ENCODE peak calls at places on chromosomes 3 and 15, in seven cellular contexts. Z is K562, I is SK-N-SH, Q is HepG2, O is HCT116, J is H1, T is GM12878. U is an unnamed sample.

GRCh38 chr3:153171918-153172317 is 9.9 kb downstream of the RAP2B start:
- DNase-seq in J (no peak), T (no peak), O (no peak), Q (no peak), I (no peak), Z (no peak), U (no peak)

GRCh38 chr3:59027607-59028006 is 22.2 kb downstream of the CFAP20DC start:
- DNase-seq in O (no peak), Z (no peak), Q (no peak), T (no peak), J (no peak), I (peak; percentile 5), U (no peak)

GRCh38 chr3:39090922-39091321 is 16.5 kb downstream of the GORASP1 start:
- DNase-seq in T (no peak), Q (no peak), J (peak; percentile 4), Z (no peak), I (no peak), O (no peak), U (no peak)

GRCh38 chr15:89806217-89806564 is 8.5 kb downstream of the ANPEP start:
- DNase-seq in J (no peak), T (no peak), Z (no peak), Q (no peak), I (no peak), O (no peak), U (no peak)

GRCh38 chr3:187945374-187945773 is 200.1 kb upstream of the BCL6 start:
- DNase-seq in J (no peak), Q (no peak), I (no peak), O (no peak), Z (no peak), T (no peak), U (no peak)

GRCh38 chr3:171388537-171388936 is 71.7 kb downstream of the TNIK start:
- DNase-seq in Z (no peak), Q (no peak), O (no peak), T (no peak), I (no peak), J (no peak), U (no peak)

GRCh38 chr3:151362798-151363197 is 21.8 kb downstream of the P2RY12 start:
- DNase-seq in Z (no peak), J (no peak), T (no peak), Q (no peak), I (no peak), O (no peak), U (no peak)

GRCh38 chr3:108051005-108051404 is 39.8 kb downstream of the CD47 start:
- DNase-seq in Z (no peak), T (no peak), O (no peak), I (no peak), Q (no peak), J (no peak), U (no peak)

GRCh38 chr3:40211579-40211978 is 97.9 kb upstream of the EIF1B start:
- DNase-seq in J (no peak), O (no peak), I (no peak), Q (no peak), T (no peak), Z (no peak), U (no peak)

GRCh38 chr3:73681610-73682009 is 56.9 kb upstream of the PDZRN3 start:
- DNase-seq in T (no peak), I (no peak), J (no peak), Q (no peak), O (no peak), Z (no peak), U (no peak)

GRCh38 chr3:16516695-16517481 is 3.4 kb upstream of the RFTN1 start:
- DNase-seq in T (no peak), Q (peak; percentile 33), Z (no peak), J (no peak), O (no peak), I (peak; percentile 58), U (no peak)

GRCh38 chr3:115236496-115236895 is 89.4 kb upstream of the ZBTB20 start:
- DNase-seq in O (no peak), J (no peak), Q (no peak), I (no peak), Z (no peak), T (no peak), U (no peak)

GRCh38 chr15:35669021-35669420 is 123.1 kb upstream of the DPH6 start:
- DNase-seq in J (no peak), Z (no peak), Q (no peak), O (no peak), T (no peak), I (no peak), U (no peak)

GRCh38 chr15:71812966-71813722 is 2.8 kb downstream of the NR2E3 start:
- DNase-seq in T (no peak), I (no peak), O (no peak), Z (no peak), Q (no peak), J (no peak), U (no peak)

GRCh38 chr3:39000008-39000450 is 51.7 kb downstream of the SCN11A start:
- DNase-seq in T (peak; percentile 35), Z (peak; percentile 35), O (peak; percentile 80), Q (peak; percentile 60), J (no peak), I (peak; percentile 60), U (no peak)

GRCh38 chr3:69410301-69410700 is 24.4 kb upstream of the FRMD4B start:
- DNase-seq in Q (peak; percentile 48), T (peak; percentile 61), J (peak; percentile 76), O (peak; percentile 51), I (peak; percentile 54), Z (peak; percentile 33), U (peak; percentile 60)

GRCh38 chr3:107987036-107987557 is 103.7 kb downstream of the CD47 start:
- DNase-seq in I (peak; percentile 59), O (peak; percentile 24), Z (no peak), T (no peak), Q (peak; percentile 46), J (no peak), U (peak; percentile 74)

GRCh38 chr3:116863842-116864626 is 154.5 kb downstream of the TUSC7 start:
- DNase-seq in Q (peak; percentile 1), O (no peak), I (peak; percentile 21), J (peak; percentile 60), T (peak; percentile 17), Z (no peak), U (peak; percentile 10)

GRCh38 chr15:67543348-67543718 is 830 bp downstream of the MAP2K5 start:
- DNase-seq in Z (no peak), I (peak; percentile 56), Q (no peak), T (no peak), O (no peak), J (no peak), U (no peak)

GRCh38 chr3:44995142-44995770 is 19.2 kb downstream of the EXOSC7 start:
- DNase-seq in T (no peak), Z (no peak), Q (no peak), J (no peak), O (no peak), I (peak; percentile 80), U (no peak)

GRCh38 chr3:44989636-44990373 is 13.8 kb downstream of the EXOSC7 start:
- DNase-seq in T (no peak), I (no peak), J (no peak), Q (no peak), Z (no peak), O (no peak), U (no peak)

GRCh38 chr3:44991326-44991725 is 15.3 kb downstream of the EXOSC7 start:
- DNase-seq in J (no peak), I (no peak), Q (no peak), Z (no peak), O (no peak), T (no peak), U (no peak)

GRCh38 chr3:44993471-44994205 is 17.6 kb downstream of the EXOSC7 start:
- DNase-seq in I (no peak), T (no peak), J (no peak), Z (no peak), Q (peak; percentile 38), O (no peak), U (no peak)

DNA sequence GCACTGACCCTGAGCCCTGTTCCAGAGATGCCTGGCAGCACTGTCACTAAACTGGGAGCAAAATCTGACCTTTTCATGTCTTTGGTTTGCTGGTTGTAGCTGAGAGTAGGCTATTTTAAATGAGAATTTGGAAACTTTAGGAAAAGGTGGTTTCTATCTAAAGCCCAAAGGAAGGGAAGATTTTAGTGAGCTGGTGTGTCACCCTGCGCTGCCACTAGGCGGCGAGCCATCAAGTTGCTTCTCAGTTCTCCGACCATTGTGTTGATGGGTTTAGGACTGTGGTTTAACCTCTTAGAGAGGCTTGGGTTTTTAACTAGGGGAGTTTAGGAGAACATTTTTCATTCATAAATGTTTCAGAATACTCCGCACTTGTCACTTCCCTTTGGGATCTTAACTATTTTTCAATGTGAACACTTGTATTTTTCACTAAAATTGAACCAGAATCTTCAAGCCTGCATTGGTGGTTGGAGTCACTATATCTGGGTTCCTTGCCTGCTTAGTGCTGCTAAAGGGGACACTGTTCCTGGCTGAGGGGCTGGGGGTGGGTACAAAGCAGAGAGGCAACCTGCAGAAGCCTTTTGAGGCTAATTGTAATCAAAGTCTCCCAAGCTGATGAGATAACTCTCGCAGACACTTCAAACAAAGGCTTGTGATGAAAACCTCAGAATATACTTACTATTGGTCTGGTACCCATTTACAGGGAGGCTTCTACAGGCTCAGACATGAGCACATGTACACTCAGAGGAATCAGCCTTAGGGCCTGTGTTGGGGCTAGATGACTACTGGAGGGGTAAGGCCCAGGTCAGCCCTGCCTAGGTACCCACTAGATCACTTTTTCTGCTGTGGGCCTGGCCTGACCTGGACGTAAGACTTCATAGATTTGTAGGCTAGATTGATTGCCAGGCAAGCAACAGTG is 16.8 kb downstream of the EXOSC7 start:
- DNase-seq in T (no peak), J (peak; percentile 71), Z (peak; percentile 62), O (no peak), Q (no peak), I (peak; percentile 36), U (no peak)
- TF ChIP-seq SIN3A in T (no peak), J (no peak), Z (no peak), O (no peak), Q (no peak), I (no peak), U (no peak)

DNA sequence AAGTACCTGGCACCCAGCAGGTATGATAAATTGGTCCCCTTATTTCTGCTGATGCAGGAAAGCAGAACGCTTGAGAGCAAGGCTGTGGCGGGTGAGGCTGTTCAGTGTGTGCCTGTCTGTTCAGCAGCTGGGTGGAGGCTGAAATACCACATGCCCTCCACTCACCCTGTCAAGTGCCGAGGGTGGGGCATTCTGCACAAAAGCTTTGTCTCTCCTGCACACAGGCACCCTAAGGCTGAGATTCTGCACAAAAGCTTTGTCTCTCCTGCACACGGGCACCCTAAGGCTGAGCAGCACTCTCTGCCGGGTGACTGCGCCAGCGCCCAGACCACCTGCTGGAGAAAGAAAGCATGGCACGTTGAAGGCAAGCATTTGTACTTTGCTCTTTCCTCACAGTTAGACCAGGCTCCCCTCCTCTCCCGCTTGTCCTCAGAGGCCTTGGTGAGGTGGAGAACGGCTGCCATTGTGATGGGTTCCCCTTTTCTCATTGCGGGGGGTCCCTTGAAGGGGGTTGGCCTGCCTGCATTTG is 97.5 kb downstream of the BDH1 start:
- DNase-seq in I (peak; percentile 58), Z (no peak), Q (peak; percentile 80), O (no peak), T (no peak), J (no peak), U (no peak)
- TF ChIP-seq SIN3A in I (no peak), Z (no peak), Q (no peak), O (no peak), T (no peak), J (no peak), U (no peak)

GRCh38 chr15:66269326-66270090 is 16.0 kb upstream of the MEGF11 start:
- DNase-seq in J (no peak), Z (peak; percentile 56), Q (no peak), T (no peak), I (no peak), O (peak; percentile 70), U (no peak)
- TF ChIP-seq SIN3A in J (no peak), Z (no peak), Q (no peak), T (no peak), I (no peak), O (no peak), U (no peak)

GRCh38 chr15:74869726-74870407 is 3.3 kb downstream of the SCAMP2 start:
- DNase-seq in I (peak; percentile 60), Q (no peak), Z (no peak), O (no peak), T (peak; percentile 97), J (no peak), U (no peak)
- TF ChIP-seq SIN3A in I (no peak), Q (no peak), Z (peak; percentile 85), O (no peak), T (peak; percentile 93), J (no peak), U (no peak)